ENCODE peak calls at places on chromosomes 1 and 21, in six cellular contexts. E is CD8-positive, alpha-beta T cell; W is fibroblast of lung; U is adrenal gland; Q is IMR-90; J is tibial artery. G is an unnamed sample.

GRCh38 chr1:20726107-20726911 is 6.2 kb downstream of the SH2D5 start:
- DNase-seq in Q (no peak), W (no peak), J (no peak), E (no peak), U (no peak), G (no peak)

GRCh38 chr21:26747216-26747615 is 98.0 kb downstream of the ADAMTS1 start:
- DNase-seq in J (no peak), U (no peak), Q (no peak), E (no peak), W (no peak), G (no peak)

GRCh38 chr1:156444407-156445001 is 56.1 kb downstream of the MEF2D start:
- DNase-seq in J (no peak), W (no peak), E (no peak), Q (no peak), U (no peak), G (no peak)

GRCh38 chr1:68481041-68481440 is 15.8 kb downstream of the DEPDC1 start:
- DNase-seq in U (no peak), E (no peak), Q (peak), J (no peak), W (peak), G (no peak)

GRCh38 chr1:35558374-35559316 is 1.0 kb downstream of the NCDN start:
- DNase-seq in U (no peak), J (no peak), Q (no peak), W (no peak), E (no peak), G (no peak)

GRCh38 chr1:220755316-220755715 is 7.2 kb downstream of the MTARC2 start:
- DNase-seq in U (no peak), J (no peak), Q (no peak), E (no peak), W (no peak), G (no peak)

GRCh38 chr1:13730751-13731482 is 30.9 kb downstream of the PRDM2 start:
- DNase-seq in J (peak), E (peak), Q (peak), U (no peak), W (no peak), G (peak)

GRCh38 chr1:156160744-156161181 is 7.4 kb downstream of the SEMA4A start:
- DNase-seq in U (peak), J (peak), W (peak), E (peak), Q (peak), G (peak)

GRCh38 chr1:189150624-189151023 is 1327.0 kb downstream of the BRINP3 start:
- DNase-seq in Q (no peak), W (no peak), U (no peak), J (no peak), E (no peak), G (no peak)

GRCh38 chr1:31755197-31755611 is 8.9 kb downstream of the ADGRB2 start:
- DNase-seq in J (no peak), Q (peak), E (no peak), W (peak), U (peak), G (no peak)

GRCh38 chr1:56710646-56711045 is 65.5 kb downstream of the PRKAA2 start:
- DNase-seq in E (no peak), U (no peak), W (peak), J (no peak), Q (peak), G (no peak)

GRCh38 chr1:72915581-72915980 is 633.2 kb upstream of the NEGR1 start:
- DNase-seq in Q (no peak), J (no peak), E (no peak), W (no peak), U (no peak), G (no peak)

GRCh38 chr1:180935326-180936109 is 22.8 kb downstream of the KIAA1614 start:
- DNase-seq in J (no peak), W (no peak), E (no peak), U (no peak), Q (no peak), G (peak)

GRCh38 chr1:231774719-231775322 is 148.2 kb downstream of the DISC1 start:
- DNase-seq in U (no peak), Q (no peak), W (no peak), E (no peak), J (no peak), G (no peak)

GRCh38 chr1:3677411-3677944 is 25.2 kb downstream of the TP73 start:
- DNase-seq in W (no peak), J (no peak), E (no peak), U (no peak), Q (no peak), G (no peak)

GRCh38 chr1:156618853-156619581 is at the start of gene HAPLN2:
- DNase-seq in J (no peak), E (no peak), U (no peak), Q (no peak), W (no peak), G (no peak)

GRCh38 chr1:21673277-21673780 is 4.2 kb upstream of the RAP1GAP start:
- DNase-seq in W (peak), U (peak), Q (peak), J (peak), E (no peak), G (peak)

GRCh38 chr21:15557925-15558324 is 171.9 kb upstream of the USP25 start:
- DNase-seq in W (no peak), Q (no peak), J (no peak), U (no peak), E (no peak), G (no peak)

GRCh38 chr1:108068141-108068540 is 103.2 kb upstream of the VAV3 start:
- DNase-seq in U (no peak), J (no peak), W (no peak), Q (no peak), E (no peak), G (no peak)

GRCh38 chr1:78619803-78620579 is at the start of gene IFI44L:
- DNase-seq in W (peak), U (peak), J (peak), E (peak), Q (peak), G (peak)

GRCh38 chr1:95953005-95953404 is 719.0 kb downstream of the RWDD3 start:
- DNase-seq in Q (peak), U (no peak), W (peak), J (no peak), E (no peak), G (no peak)

GRCh38 chr1:169060010-169060722 is 46.3 kb upstream of the ATP1B1 start:
- DNase-seq in E (no peak), W (no peak), U (no peak), Q (no peak), J (no peak), G (peak)
- H3K27ac ChIP-seq in E (no peak), W (no peak), U (no peak), Q (no peak), J (no peak), G (peak)

GRCh38 chr21:43360441-43361126 is 66.3 kb downstream of the SIK1 start:
- DNase-seq in W (no peak), Q (no peak), J (no peak), E (no peak), U (no peak), G (no peak)

GRCh38 chr21:43362306-43362927 is 64.5 kb downstream of the SIK1 start:
- DNase-seq in W (peak), Q (peak), U (peak), J (peak), E (peak), G (peak)

GRCh38 chr21:43361127-43361492 is 65.8 kb downstream of the SIK1 start:
- DNase-seq in E (no peak), W (peak), U (no peak), Q (peak), J (no peak), G (peak)

GRCh38 chr21:43362928-43363314 is 64.0 kb downstream of the SIK1 start:
- DNase-seq in Q (no peak), W (no peak), J (no peak), E (no peak), U (no peak), G (peak)

DNA sequence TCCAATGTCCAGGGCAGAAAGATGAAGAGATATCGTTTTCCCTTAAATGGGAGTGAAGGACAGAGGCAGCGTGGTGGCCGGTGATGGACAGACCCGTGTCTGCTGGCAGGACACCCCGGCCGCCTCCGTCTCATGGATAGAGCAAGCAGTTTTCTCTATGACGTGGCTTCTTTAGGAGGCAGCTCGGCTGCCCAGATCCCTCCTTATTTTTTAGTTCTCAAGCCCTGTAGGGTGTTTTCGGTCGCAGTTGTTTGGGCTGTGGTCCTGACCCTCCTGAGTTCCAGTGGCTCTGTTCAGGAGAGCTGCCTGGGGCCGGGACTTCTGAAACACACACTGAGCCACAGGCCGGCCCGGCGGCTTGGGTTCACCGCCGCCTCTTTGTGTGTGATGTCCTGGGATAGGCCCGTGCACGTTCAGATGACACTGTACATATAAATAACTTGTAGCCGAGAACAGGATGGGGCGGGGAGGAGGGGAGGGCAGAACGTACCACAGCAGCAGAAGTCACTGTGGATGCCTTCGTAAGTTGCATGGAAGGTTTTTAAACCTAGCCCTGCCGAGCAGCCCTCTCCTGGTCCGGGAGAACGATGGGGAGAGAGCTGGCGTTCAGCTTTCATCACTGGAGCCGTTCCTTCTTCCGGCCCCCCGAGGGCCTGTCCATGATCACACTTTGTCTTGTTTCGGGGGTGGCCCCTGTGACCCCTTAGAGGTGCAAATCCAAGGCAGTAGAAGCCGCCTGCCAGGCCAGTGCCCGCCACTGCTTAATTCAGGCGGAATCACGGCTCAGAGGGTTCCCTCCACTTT is 65.2 kb downstream of the SIK1 start:
- DNase-seq in W (peak), E (peak), J (peak), Q (peak), U (peak), G (peak)
- H3K4me3 ChIP-seq in W (no peak), E (peak), J (peak), Q (no peak), U (no peak), G (no peak)

GRCh38 chr1:53369034-53369750 is 41.3 kb upstream of the LRP8 start:
- DNase-seq in W (no peak), Q (no peak), J (peak), E (no peak), U (no peak), G (no peak)

GRCh38 chr1:53368314-53369033 is 40.6 kb upstream of the LRP8 start:
- DNase-seq in U (no peak), Q (no peak), E (no peak), J (peak), W (no peak), G (no peak)

GRCh38 chr1:53371121-53371666 is 43.3 kb upstream of the LRP8 start:
- DNase-seq in J (peak), E (no peak), Q (no peak), U (peak), W (no peak), G (no peak)

GRCh38 chr1:53370369-53370961 is 42.6 kb upstream of the LRP8 start:
- DNase-seq in Q (no peak), W (no peak), E (no peak), J (peak), U (peak), G (no peak)

GRCh38 chr1:53369761-53370160 is 41.9 kb upstream of the LRP8 start:
- DNase-seq in E (no peak), Q (no peak), U (peak), W (no peak), J (peak), G (no peak)
- H3K27ac ChIP-seq in E (no peak), Q (no peak), U (no peak), W (no peak), J (no peak), G (no peak)

GRCh38 chr1:184385863-184386262 is 966 bp upstream of the C1orf21 start:
- DNase-seq in U (no peak), J (no peak), E (no peak), W (no peak), Q (no peak), G (no peak)
- H3K4me3 ChIP-seq in U (peak), J (peak), E (peak), W (peak), Q (peak), G (peak)

GRCh38 chr1:93907718-93908117 is 1.5 kb downstream of the GCLM start:
- DNase-seq in U (peak), Q (peak), J (no peak), W (peak), E (no peak), G (no peak)
- H3K27ac ChIP-seq in U (no peak), Q (peak), J (no peak), W (no peak), E (no peak), G (no peak)

DNA sequence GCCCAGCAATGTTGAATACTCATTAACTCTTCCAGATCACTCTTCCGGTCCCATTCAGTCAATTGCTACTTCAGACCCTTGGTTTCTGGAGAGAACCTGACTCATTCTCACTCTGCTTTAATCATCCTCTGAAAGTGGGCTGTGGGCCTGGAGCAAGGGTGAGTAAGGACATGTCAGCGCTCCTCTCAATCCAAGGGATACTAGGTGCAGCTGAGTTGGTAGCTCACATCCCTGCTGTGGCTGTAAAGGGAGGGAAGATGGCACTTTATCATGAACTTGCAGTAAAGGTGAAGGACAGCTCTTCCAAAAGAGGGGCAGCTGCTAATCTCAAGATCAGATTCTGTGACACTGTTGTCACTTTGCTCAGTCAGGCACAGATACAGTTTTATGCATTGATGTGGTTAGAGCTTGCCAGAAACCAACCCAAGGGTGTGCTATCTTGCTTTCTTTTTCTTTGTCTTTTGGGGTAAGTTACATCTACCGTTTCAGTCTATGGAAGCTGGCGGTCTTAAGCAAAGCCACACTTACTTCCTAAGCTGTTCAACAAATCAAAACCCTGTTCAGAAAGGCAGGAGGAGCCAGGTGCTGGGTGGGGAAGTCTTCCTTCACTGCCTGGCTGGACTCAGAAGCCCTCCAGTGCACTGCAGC is 26.5 kb upstream of the NTPCR start:
- DNase-seq in U (no peak), J (no peak), Q (peak), E (peak), W (no peak), G (no peak)
- H3K4me3 ChIP-seq in U (no peak), J (no peak), Q (no peak), E (peak), W (no peak), G (no peak)

GRCh38 chr1:17016317-17016661 is 4.6 kb upstream of the ATP13A2 start:
- DNase-seq in U (no peak), J (no peak), E (no peak), W (peak), Q (peak), G (no peak)
- H3K27ac ChIP-seq in U (no peak), J (no peak), E (no peak), W (no peak), Q (no peak), G (no peak)

GRCh38 chr1:211830330-211831142 is at the start of gene LPGAT1:
- DNase-seq in E (peak), J (peak), U (peak), Q (peak), W (peak), G (peak)

GRCh38 chr1:211829343-211830054 is 1.1 kb downstream of the LPGAT1 start:
- DNase-seq in E (no peak), W (peak), J (peak), U (peak), Q (no peak), G (peak)

GRCh38 chr1:211833174-211833820 is 2.7 kb upstream of the LPGAT1 start:
- DNase-seq in E (no peak), W (no peak), Q (no peak), J (no peak), U (no peak), G (no peak)

GRCh38 chr1:211830055-211830329 is 571 bp downstream of the LPGAT1 start:
- DNase-seq in W (no peak), U (peak), J (no peak), Q (no peak), E (peak), G (no peak)

GRCh38 chr1:211831558-211832323 is 1.2 kb upstream of the LPGAT1 start:
- DNase-seq in E (no peak), J (no peak), U (no peak), W (no peak), Q (no peak), G (no peak)
- H3K4me3 ChIP-seq in E (no peak), J (no peak), U (no peak), W (no peak), Q (no peak), G (no peak)